ENCODE peak calls at places on chromosomes 7 and 10, in five cellular contexts. One of them, this sample, is unnamed.
A peak's percentile ranks its signal among the peaks of the same experiment; 100 is the strongest.

GRCh38 chr7:72444023-72444776 is 32.1 kb upstream of the CALN1 start:
- DNase-seq in AG09309: no peak
- DNase-seq in tibial artery: no peak
- DNase-seq in astrocyte of the spinal cord: no peak
- DNase-seq in glutamatergic neuron: no peak
- DNase-seq in this sample: no peak

GRCh38 chr10:116866987-116867595 is 17.8 kb downstream of the ENO4 start:
- DNase-seq in astrocyte of the spinal cord: peak; percentile 14
- DNase-seq in tibial artery: no peak
- DNase-seq in AG09309: no peak
- DNase-seq in glutamatergic neuron: no peak
- DNase-seq in this sample: no peak

GRCh38 chr10:123236122-123236521 is 81.9 kb downstream of the BUB3 start:
- DNase-seq in astrocyte of the spinal cord: no peak
- DNase-seq in glutamatergic neuron: no peak
- DNase-seq in AG09309: no peak
- DNase-seq in tibial artery: no peak
- DNase-seq in this sample: no peak

GRCh38 chr10:131849591-131850489 is 51.0 kb upstream of the PPP2R2D start:
- DNase-seq in astrocyte of the spinal cord: no peak
- DNase-seq in AG09309: no peak
- DNase-seq in tibial artery: peak; percentile 14
- DNase-seq in glutamatergic neuron: no peak
- DNase-seq in this sample: no peak

GRCh38 chr10:5684971-5685763 is 529 bp downstream of the TASOR2 start:
- DNase-seq in AG09309: peak; percentile 33
- DNase-seq in astrocyte of the spinal cord: peak; percentile 73
- DNase-seq in tibial artery: peak; percentile 78
- DNase-seq in glutamatergic neuron: peak; percentile 73
- DNase-seq in this sample: peak; percentile 70

GRCh38 chr7:93414574-93414973 is 159.9 kb downstream of the CALCR start:
- DNase-seq in astrocyte of the spinal cord: no peak
- DNase-seq in tibial artery: no peak
- DNase-seq in glutamatergic neuron: no peak
- DNase-seq in AG09309: no peak
- DNase-seq in this sample: no peak

GRCh38 chr7:2521952-2522591 is 2.5 kb downstream of the LFNG start:
- DNase-seq in AG09309: no peak
- DNase-seq in tibial artery: no peak
- DNase-seq in astrocyte of the spinal cord: no peak
- DNase-seq in glutamatergic neuron: no peak
- DNase-seq in this sample: no peak

GRCh38 chr7:8290645-8291308 is 28.8 kb upstream of the ICA1 start:
- DNase-seq in tibial artery: no peak
- DNase-seq in glutamatergic neuron: no peak
- DNase-seq in AG09309: no peak
- DNase-seq in astrocyte of the spinal cord: no peak
- DNase-seq in this sample: no peak

GRCh38 chr7:90605055-90605454 is 8.9 kb downstream of the CDK14 start:
- DNase-seq in tibial artery: no peak
- DNase-seq in astrocyte of the spinal cord: no peak
- DNase-seq in AG09309: no peak
- DNase-seq in glutamatergic neuron: peak; percentile 28
- DNase-seq in this sample: peak; percentile 24

GRCh38 chr10:43039629-43040481 is 37.0 kb upstream of the RET start:
- DNase-seq in glutamatergic neuron: no peak
- DNase-seq in astrocyte of the spinal cord: peak; percentile 4
- DNase-seq in tibial artery: no peak
- DNase-seq in AG09309: no peak
- DNase-seq in this sample: no peak

GRCh38 chr7:129363-130221 is 62.8 kb upstream of the FAM20C start:
- DNase-seq in astrocyte of the spinal cord: no peak
- DNase-seq in AG09309: peak; percentile 17
- DNase-seq in tibial artery: peak; percentile 74
- DNase-seq in glutamatergic neuron: no peak
- DNase-seq in this sample: no peak

GRCh38 chr7:106768324-106768751 is 96.7 kb upstream of the PIK3CG start:
- DNase-seq in tibial artery: no peak
- DNase-seq in astrocyte of the spinal cord: peak; percentile 41
- DNase-seq in glutamatergic neuron: no peak
- DNase-seq in AG09309: no peak
- DNase-seq in this sample: no peak

GRCh38 chr7:16114633-16115032 is 306.7 kb downstream of the CRPPA start:
- DNase-seq in AG09309: peak; percentile 23
- DNase-seq in tibial artery: no peak
- DNase-seq in astrocyte of the spinal cord: peak; percentile 51
- DNase-seq in glutamatergic neuron: no peak
- DNase-seq in this sample: no peak

GRCh38 chr10:122854648-122855047 is 9.0 kb upstream of the CUZD1 start:
- DNase-seq in AG09309: no peak
- DNase-seq in astrocyte of the spinal cord: peak; percentile 69
- DNase-seq in tibial artery: no peak
- DNase-seq in glutamatergic neuron: no peak
- DNase-seq in this sample: no peak

GRCh38 chr10:120423350-120424197 is 33.5 kb upstream of the PLPP4 start:
- DNase-seq in tibial artery: no peak
- DNase-seq in AG09309: no peak
- DNase-seq in glutamatergic neuron: peak; percentile 71
- DNase-seq in astrocyte of the spinal cord: peak; percentile 91
- DNase-seq in this sample: peak; percentile 54

GRCh38 chr10:48658243-48658888 is 26.3 kb upstream of the WDFY4 start:
- DNase-seq in glutamatergic neuron: peak; percentile 86
- DNase-seq in AG09309: no peak
- DNase-seq in astrocyte of the spinal cord: peak; percentile 61
- DNase-seq in tibial artery: peak; percentile 79
- DNase-seq in this sample: peak; percentile 85

GRCh38 chr7:155021699-155022145 is 18.8 kb upstream of the PAXIP1 start:
- DNase-seq in glutamatergic neuron: no peak
- DNase-seq in tibial artery: no peak
- DNase-seq in AG09309: no peak
- DNase-seq in astrocyte of the spinal cord: no peak
- DNase-seq in this sample: no peak

GRCh38 chr10:131888186-131888604 is 12.6 kb upstream of the PPP2R2D start:
- DNase-seq in glutamatergic neuron: no peak
- DNase-seq in AG09309: no peak
- DNase-seq in tibial artery: no peak
- DNase-seq in astrocyte of the spinal cord: no peak
- DNase-seq in this sample: no peak

GRCh38 chr7:138837627-138838026 is 39.6 kb upstream of the ATP6V0A4 start:
- DNase-seq in tibial artery: no peak
- DNase-seq in glutamatergic neuron: no peak
- DNase-seq in astrocyte of the spinal cord: no peak
- DNase-seq in AG09309: no peak
- DNase-seq in this sample: no peak

GRCh38 chr7:113810108-113810748 is 108.6 kb downstream of the PPP1R3A start:
- DNase-seq in tibial artery: no peak
- DNase-seq in astrocyte of the spinal cord: peak; percentile 56
- DNase-seq in AG09309: no peak
- DNase-seq in glutamatergic neuron: no peak
- DNase-seq in this sample: no peak

GRCh38 chr10:113386005-113386404 is 166.8 kb upstream of the HABP2 start:
- DNase-seq in glutamatergic neuron: no peak
- DNase-seq in AG09309: no peak
- DNase-seq in tibial artery: no peak
- DNase-seq in astrocyte of the spinal cord: no peak
- DNase-seq in this sample: no peak

GRCh38 chr10:17123062-17123661 is 6.4 kb downstream of the CUBN start:
- DNase-seq in astrocyte of the spinal cord: peak; percentile 91
- DNase-seq in AG09309: peak; percentile 52
- DNase-seq in glutamatergic neuron: no peak
- DNase-seq in tibial artery: no peak
- DNase-seq in this sample: no peak

GRCh38 chr7:82562716-82563404 is 119.3 kb upstream of the CACNA2D1 start:
- DNase-seq in tibial artery: no peak
- DNase-seq in glutamatergic neuron: no peak
- DNase-seq in AG09309: peak; percentile 52
- DNase-seq in astrocyte of the spinal cord: peak; percentile 74
- DNase-seq in this sample: no peak

GRCh38 chr7:43647772-43648643 is 65.1 kb downstream of the STK17A start:
- DNase-seq in AG09309: peak; percentile 99
- DNase-seq in glutamatergic neuron: no peak
- DNase-seq in tibial artery: peak; percentile 81
- DNase-seq in astrocyte of the spinal cord: peak; percentile 99
- DNase-seq in this sample: no peak

GRCh38 chr7:134058980-134059379 is 68.2 kb upstream of the LRGUK start:
- DNase-seq in glutamatergic neuron: no peak
- DNase-seq in AG09309: no peak
- DNase-seq in astrocyte of the spinal cord: peak; percentile 3
- DNase-seq in tibial artery: no peak
- DNase-seq in this sample: peak; percentile 5

GRCh38 chr7:37009282-37009681 is 285.0 kb upstream of the AOAH start:
- DNase-seq in astrocyte of the spinal cord: no peak
- DNase-seq in tibial artery: no peak
- DNase-seq in AG09309: no peak
- DNase-seq in glutamatergic neuron: no peak
- DNase-seq in this sample: no peak

GRCh38 chr10:71274901-71275796 is 43.9 kb upstream of the SLC29A3 start:
- DNase-seq in glutamatergic neuron: no peak
- DNase-seq in tibial artery: no peak
- DNase-seq in astrocyte of the spinal cord: peak; percentile 59
- DNase-seq in AG09309: no peak
- DNase-seq in this sample: no peak
- TF ChIP-seq CTCF in glutamatergic neuron: no peak
- TF ChIP-seq CTCF in tibial artery: no peak
- TF ChIP-seq CTCF in astrocyte of the spinal cord: no peak
- TF ChIP-seq CTCF in AG09309: no peak
- TF ChIP-seq CTCF in this sample: no peak

GRCh38 chr7:132501956-132502355 is 74.3 kb downstream of the PLXNA4 start:
- DNase-seq in glutamatergic neuron: no peak
- DNase-seq in tibial artery: no peak
- DNase-seq in astrocyte of the spinal cord: no peak
- DNase-seq in AG09309: no peak
- DNase-seq in this sample: no peak

GRCh38 chr7:132503415-132503814 is 72.9 kb downstream of the PLXNA4 start:
- DNase-seq in glutamatergic neuron: no peak
- DNase-seq in AG09309: no peak
- DNase-seq in tibial artery: no peak
- DNase-seq in astrocyte of the spinal cord: no peak
- DNase-seq in this sample: no peak

GRCh38 chr7:132498319-132498718 is 78.0 kb downstream of the PLXNA4 start:
- DNase-seq in AG09309: no peak
- DNase-seq in tibial artery: no peak
- DNase-seq in astrocyte of the spinal cord: no peak
- DNase-seq in glutamatergic neuron: no peak
- DNase-seq in this sample: no peak

GRCh38 chr7:132499065-132499464 is 77.2 kb downstream of the PLXNA4 start:
- DNase-seq in tibial artery: no peak
- DNase-seq in astrocyte of the spinal cord: no peak
- DNase-seq in AG09309: no peak
- DNase-seq in glutamatergic neuron: no peak
- DNase-seq in this sample: no peak

DNA sequence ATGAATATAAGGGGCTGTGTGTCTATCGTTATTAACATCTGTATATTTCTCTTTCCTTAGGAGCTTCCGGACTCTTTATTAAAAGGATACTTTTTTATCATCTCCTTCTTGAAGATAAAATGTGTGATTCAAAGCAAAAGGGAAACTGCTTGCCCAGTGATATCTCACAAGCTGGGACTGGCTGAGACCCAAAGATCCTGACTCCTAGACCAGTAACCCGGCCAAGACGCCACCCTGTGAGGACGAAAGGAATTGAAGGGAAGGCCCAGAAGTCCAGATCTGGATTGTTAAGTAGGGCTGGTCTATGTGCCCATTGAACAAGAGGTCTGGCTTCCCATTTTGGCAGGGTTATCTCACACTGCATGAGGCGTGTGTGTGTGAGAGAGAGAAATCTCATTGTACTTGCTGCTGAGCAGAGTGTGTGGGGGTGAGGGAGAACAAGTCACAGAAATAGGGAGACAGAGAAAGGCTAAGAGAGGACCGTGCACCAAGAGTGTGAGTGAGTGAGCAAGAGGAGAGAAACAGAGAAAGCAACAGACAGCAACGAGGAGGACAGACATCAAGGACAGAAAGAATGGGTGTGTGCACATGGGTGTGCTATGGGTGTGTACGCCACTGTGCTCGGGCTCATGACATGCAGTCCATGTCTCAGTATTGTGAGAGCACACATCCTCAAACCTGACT is 75.4 kb downstream of the PLXNA4 start:
- DNase-seq in tibial artery: peak; percentile 80
- DNase-seq in astrocyte of the spinal cord: peak; percentile 62
- DNase-seq in glutamatergic neuron: no peak
- DNase-seq in AG09309: peak; percentile 27
- DNase-seq in this sample: no peak
- TF ChIP-seq CTCF in tibial artery: peak; percentile 41
- TF ChIP-seq CTCF in astrocyte of the spinal cord: peak; percentile 51
- TF ChIP-seq CTCF in glutamatergic neuron: no peak
- TF ChIP-seq CTCF in AG09309: peak; percentile 47
- TF ChIP-seq CTCF in this sample: no peak

GRCh38 chr7:20653636-20654035 is 38.2 kb downstream of the ABCB5 start:
- DNase-seq in tibial artery: no peak
- DNase-seq in AG09309: no peak
- DNase-seq in astrocyte of the spinal cord: no peak
- DNase-seq in glutamatergic neuron: no peak
- DNase-seq in this sample: no peak

GRCh38 chr7:20650782-20651181 is 35.3 kb downstream of the ABCB5 start:
- DNase-seq in astrocyte of the spinal cord: no peak
- DNase-seq in AG09309: no peak
- DNase-seq in glutamatergic neuron: no peak
- DNase-seq in tibial artery: no peak
- DNase-seq in this sample: no peak

GRCh38 chr7:20647051-20647450 is 31.6 kb downstream of the ABCB5 start:
- DNase-seq in glutamatergic neuron: no peak
- DNase-seq in astrocyte of the spinal cord: peak; percentile 74
- DNase-seq in tibial artery: no peak
- DNase-seq in AG09309: no peak
- DNase-seq in this sample: no peak

GRCh38 chr7:20647908-20648776 is 32.7 kb downstream of the ABCB5 start:
- DNase-seq in AG09309: no peak
- DNase-seq in glutamatergic neuron: no peak
- DNase-seq in astrocyte of the spinal cord: peak; percentile 44
- DNase-seq in tibial artery: no peak
- DNase-seq in this sample: peak; percentile 47

GRCh38 chr7:20651960-20652544 is 36.6 kb downstream of the ABCB5 start:
- DNase-seq in glutamatergic neuron: no peak
- DNase-seq in AG09309: no peak
- DNase-seq in astrocyte of the spinal cord: peak; percentile 22
- DNase-seq in tibial artery: no peak
- DNase-seq in this sample: no peak
- TF ChIP-seq CTCF in glutamatergic neuron: peak; percentile 59
- TF ChIP-seq CTCF in AG09309: peak; percentile 36
- TF ChIP-seq CTCF in astrocyte of the spinal cord: peak; percentile 60
- TF ChIP-seq CTCF in tibial artery: peak; percentile 10
- TF ChIP-seq CTCF in this sample: peak; percentile 46

GRCh38 chr10:86692664-86693063 is 24.4 kb downstream of the LDB3 start:
- DNase-seq in tibial artery: no peak
- DNase-seq in astrocyte of the spinal cord: no peak
- DNase-seq in AG09309: no peak
- DNase-seq in glutamatergic neuron: no peak
- DNase-seq in this sample: no peak

GRCh38 chr10:86693289-86693688 is 25.0 kb downstream of the LDB3 start:
- DNase-seq in astrocyte of the spinal cord: no peak
- DNase-seq in AG09309: no peak
- DNase-seq in glutamatergic neuron: no peak
- DNase-seq in tibial artery: no peak
- DNase-seq in this sample: no peak

GRCh38 chr10:86692023-86692514 is 23.8 kb downstream of the LDB3 start:
- DNase-seq in glutamatergic neuron: no peak
- DNase-seq in tibial artery: no peak
- DNase-seq in AG09309: no peak
- DNase-seq in astrocyte of the spinal cord: no peak
- DNase-seq in this sample: no peak

GRCh38 chr10:86691333-86692022 is 23.2 kb downstream of the LDB3 start:
- DNase-seq in AG09309: no peak
- DNase-seq in tibial artery: no peak
- DNase-seq in glutamatergic neuron: no peak
- DNase-seq in astrocyte of the spinal cord: no peak
- DNase-seq in this sample: no peak

GRCh38 chr10:86693721-86694369 is 25.5 kb downstream of the LDB3 start:
- DNase-seq in tibial artery: peak; percentile 52
- DNase-seq in AG09309: no peak
- DNase-seq in glutamatergic neuron: peak; percentile 54
- DNase-seq in astrocyte of the spinal cord: peak; percentile 50
- DNase-seq in this sample: peak; percentile 65
- TF ChIP-seq CTCF in tibial artery: peak; percentile 60
- TF ChIP-seq CTCF in AG09309: peak; percentile 78
- TF ChIP-seq CTCF in glutamatergic neuron: peak; percentile 70
- TF ChIP-seq CTCF in astrocyte of the spinal cord: peak; percentile 73
- TF ChIP-seq CTCF in this sample: peak; percentile 71

This sample was measured in nephron progenitor cell.